ENCODE peak calls at places on chromosomes 7 and 10, in seven cellular contexts. One of them, this sample, is unnamed.
A peak's percentile ranks its signal among the peaks of the same experiment; 100 is the strongest.

GRCh38 chr10:24444337-24444736 is 235.4 kb downstream of the KIAA1217 start:
- DNase-seq in A549: no peak
- DNase-seq in HCT116: no peak
- DNase-seq in SK-N-SH: no peak
- DNase-seq in HepG2: no peak
- DNase-seq in GM12878: no peak
- DNase-seq in K562: no peak
- DNase-seq in this sample: peak; percentile 62

GRCh38 chr7:120733143-120733542 is 124.8 kb downstream of the TSPAN12 start:
- DNase-seq in A549: peak; percentile 55
- DNase-seq in HCT116: peak; percentile 10
- DNase-seq in SK-N-SH: no peak
- DNase-seq in HepG2: no peak
- DNase-seq in GM12878: no peak
- DNase-seq in K562: no peak
- DNase-seq in this sample: no peak

GRCh38 chr7:54915870-54916598 is 102.8 kb upstream of the EGFR start:
- DNase-seq in A549: no peak
- DNase-seq in HCT116: no peak
- DNase-seq in SK-N-SH: no peak
- DNase-seq in HepG2: no peak
- DNase-seq in GM12878: no peak
- DNase-seq in K562: no peak
- DNase-seq in this sample: no peak

GRCh38 chr7:86939197-86939814 is 120.1 kb downstream of the ELAPOR2 start:
- DNase-seq in A549: peak; percentile 72
- DNase-seq in HCT116: peak; percentile 68
- DNase-seq in SK-N-SH: peak; percentile 36
- DNase-seq in HepG2: peak; percentile 67
- DNase-seq in GM12878: peak; percentile 40
- DNase-seq in K562: peak; percentile 33
- DNase-seq in this sample: peak; percentile 64

GRCh38 chr7:78090616-78091015 is 292.0 kb downstream of the PHTF2 start:
- DNase-seq in A549: peak; percentile 7
- DNase-seq in HCT116: no peak
- DNase-seq in SK-N-SH: no peak
- DNase-seq in HepG2: no peak
- DNase-seq in GM12878: no peak
- DNase-seq in K562: no peak
- DNase-seq in this sample: no peak

GRCh38 chr10:33381897-33382578 is 47.6 kb upstream of the NRP1 start:
- DNase-seq in A549: no peak
- DNase-seq in HCT116: no peak
- DNase-seq in SK-N-SH: peak; percentile 27
- DNase-seq in HepG2: peak; percentile 35
- DNase-seq in GM12878: no peak
- DNase-seq in K562: no peak
- DNase-seq in this sample: no peak

GRCh38 chr7:15305002-15305600 is 256.7 kb downstream of the AGMO start:
- DNase-seq in A549: peak; percentile 63
- DNase-seq in HCT116: peak; percentile 33
- DNase-seq in SK-N-SH: peak; percentile 36
- DNase-seq in HepG2: peak; percentile 33
- DNase-seq in GM12878: no peak
- DNase-seq in K562: peak; percentile 19
- DNase-seq in this sample: peak; percentile 50

GRCh38 chr10:126350216-126350992 is 37.9 kb downstream of the ADAM12 start:
- DNase-seq in A549: peak; percentile 55
- DNase-seq in HCT116: peak; percentile 8
- DNase-seq in SK-N-SH: peak; percentile 58
- DNase-seq in HepG2: no peak
- DNase-seq in GM12878: no peak
- DNase-seq in K562: no peak
- DNase-seq in this sample: no peak

GRCh38 chr7:155277385-155277994 is 20.2 kb upstream of the INSIG1 start:
- DNase-seq in A549: no peak
- DNase-seq in HCT116: no peak
- DNase-seq in SK-N-SH: no peak
- DNase-seq in HepG2: no peak
- DNase-seq in GM12878: no peak
- DNase-seq in K562: no peak
- DNase-seq in this sample: no peak

GRCh38 chr7:55147101-55147500 is 128.3 kb downstream of the EGFR start:
- DNase-seq in A549: no peak
- DNase-seq in HCT116: no peak
- DNase-seq in SK-N-SH: no peak
- DNase-seq in HepG2: no peak
- DNase-seq in GM12878: no peak
- DNase-seq in K562: no peak
- DNase-seq in this sample: no peak

GRCh38 chr10:94680544-94680943 is 3.0 kb upstream of the CYP2C18 start:
- DNase-seq in A549: peak; percentile 90
- DNase-seq in HCT116: no peak
- DNase-seq in SK-N-SH: no peak
- DNase-seq in HepG2: peak; percentile 87
- DNase-seq in GM12878: no peak
- DNase-seq in K562: no peak
- DNase-seq in this sample: no peak

GRCh38 chr7:33979300-33979806 is 74.0 kb downstream of the BMPER start:
- DNase-seq in A549: no peak
- DNase-seq in HCT116: no peak
- DNase-seq in SK-N-SH: no peak
- DNase-seq in HepG2: no peak
- DNase-seq in GM12878: no peak
- DNase-seq in K562: no peak
- DNase-seq in this sample: no peak

GRCh38 chr7:33981221-33981620 is 75.9 kb downstream of the BMPER start:
- DNase-seq in A549: no peak
- DNase-seq in HCT116: no peak
- DNase-seq in SK-N-SH: no peak
- DNase-seq in HepG2: no peak
- DNase-seq in GM12878: no peak
- DNase-seq in K562: no peak
- DNase-seq in this sample: no peak

GRCh38 chr7:33981686-33982424 is 76.5 kb downstream of the BMPER start:
- DNase-seq in A549: no peak
- DNase-seq in HCT116: no peak
- DNase-seq in SK-N-SH: no peak
- DNase-seq in HepG2: no peak
- DNase-seq in GM12878: no peak
- DNase-seq in K562: no peak
- DNase-seq in this sample: no peak

GRCh38 chr7:33979807-33980355 is 74.5 kb downstream of the BMPER start:
- DNase-seq in A549: peak; percentile 89
- DNase-seq in HCT116: no peak
- DNase-seq in SK-N-SH: no peak
- DNase-seq in HepG2: peak; percentile 5
- DNase-seq in GM12878: no peak
- DNase-seq in K562: no peak
- DNase-seq in this sample: no peak

GRCh38 chr7:33982425-33982786 is 77.1 kb downstream of the BMPER start:
- DNase-seq in A549: peak; percentile 67
- DNase-seq in HCT116: peak; percentile 33
- DNase-seq in SK-N-SH: no peak
- DNase-seq in HepG2: no peak
- DNase-seq in GM12878: no peak
- DNase-seq in K562: no peak
- DNase-seq in this sample: peak; percentile 18
- TF ChIP-seq MAX in A549: no peak
- TF ChIP-seq MAX in HCT116: no peak
- TF ChIP-seq MAX in SK-N-SH: peak; percentile 30
- TF ChIP-seq MAX in HepG2: no peak
- TF ChIP-seq MAX in GM12878: no peak
- TF ChIP-seq MAX in K562: no peak
- TF ChIP-seq MAX in this sample: no peak

GRCh38 chr7:145582742-145583303 is 533.8 kb upstream of the CNTNAP2 start:
- DNase-seq in A549: no peak
- DNase-seq in HCT116: no peak
- DNase-seq in SK-N-SH: no peak
- DNase-seq in HepG2: no peak
- DNase-seq in GM12878: no peak
- DNase-seq in K562: no peak
- DNase-seq in this sample: no peak
- H3K4me3 ChIP-seq in A549: no peak overlapping the region
- H3K4me3 ChIP-seq in HCT116: no peak overlapping the region
- H3K4me3 ChIP-seq in SK-N-SH: no peak overlapping the region
- H3K4me3 ChIP-seq in HepG2: no peak overlapping the region
- H3K4me3 ChIP-seq in GM12878: no peak overlapping the region
- H3K4me3 ChIP-seq in K562: no peak overlapping the region
- H3K4me3 ChIP-seq in this sample: no peak overlapping the region

DNA sequence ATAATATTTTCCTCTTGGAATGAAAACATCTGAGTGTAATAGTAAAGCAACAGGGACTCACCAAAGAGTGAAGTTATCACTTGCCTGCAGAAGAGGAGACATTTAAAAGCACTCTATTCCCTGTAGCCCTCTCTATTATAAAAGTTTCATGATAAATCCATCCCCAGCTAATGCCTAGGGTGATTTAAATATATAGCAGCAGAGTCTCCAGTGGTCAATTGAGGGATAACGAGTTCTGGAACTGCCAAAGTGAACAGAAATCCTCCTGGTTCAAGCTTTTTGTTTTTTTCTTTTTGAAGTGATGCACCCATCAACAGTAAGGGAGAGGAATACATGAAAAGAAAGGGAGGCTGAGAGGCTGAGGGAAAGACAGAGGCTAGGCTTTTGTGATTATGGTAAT is 87.3 kb downstream of the EVX1 start:
- DNase-seq in A549: no peak
- DNase-seq in HCT116: no peak
- DNase-seq in SK-N-SH: peak; percentile 6
- DNase-seq in HepG2: no peak
- DNase-seq in GM12878: no peak
- DNase-seq in K562: no peak
- DNase-seq in this sample: no peak
- TF ChIP-seq CTCF in A549: no peak
- TF ChIP-seq CTCF in HCT116: peak; percentile 21
- TF ChIP-seq CTCF in SK-N-SH: no peak
- TF ChIP-seq CTCF in HepG2: no peak
- TF ChIP-seq CTCF in GM12878: no peak
- TF ChIP-seq CTCF in K562: no peak
- TF ChIP-seq CTCF in this sample: peak; percentile 28

GRCh38 chr7:30249986-30250774 is 34.2 kb upstream of the ZNRF2 start:
- DNase-seq in A549: no peak
- DNase-seq in HCT116: no peak
- DNase-seq in SK-N-SH: no peak
- DNase-seq in HepG2: no peak
- DNase-seq in GM12878: no peak
- DNase-seq in K562: no peak
- DNase-seq in this sample: no peak
- TF ChIP-seq MAX in A549: no peak
- TF ChIP-seq MAX in HCT116: no peak
- TF ChIP-seq MAX in SK-N-SH: no peak
- TF ChIP-seq MAX in HepG2: no peak
- TF ChIP-seq MAX in GM12878: no peak
- TF ChIP-seq MAX in K562: no peak
- TF ChIP-seq MAX in this sample: no peak

GRCh38 chr7:5356751-5357119 is 66.9 kb downstream of the TNRC18 start:
- DNase-seq in A549: no peak
- DNase-seq in HCT116: no peak
- DNase-seq in SK-N-SH: no peak
- DNase-seq in HepG2: no peak
- DNase-seq in GM12878: no peak
- DNase-seq in K562: no peak
- DNase-seq in this sample: no peak

GRCh38 chr7:5351508-5352265 is 68.9 kb downstream of the SLC29A4 start:
- DNase-seq in A549: no peak
- DNase-seq in HCT116: no peak
- DNase-seq in SK-N-SH: no peak
- DNase-seq in HepG2: no peak
- DNase-seq in GM12878: no peak
- DNase-seq in K562: no peak
- DNase-seq in this sample: no peak

GRCh38 chr7:5357951-5358350 is 65.7 kb downstream of the TNRC18 start:
- DNase-seq in A549: no peak
- DNase-seq in HCT116: no peak
- DNase-seq in SK-N-SH: no peak
- DNase-seq in HepG2: no peak
- DNase-seq in GM12878: no peak
- DNase-seq in K562: no peak
- DNase-seq in this sample: no peak

GRCh38 chr7:5352440-5353010 is 69.8 kb downstream of the SLC29A4 start:
- DNase-seq in A549: no peak
- DNase-seq in HCT116: no peak
- DNase-seq in SK-N-SH: no peak
- DNase-seq in HepG2: no peak
- DNase-seq in GM12878: no peak
- DNase-seq in K562: no peak
- DNase-seq in this sample: no peak

DNA sequence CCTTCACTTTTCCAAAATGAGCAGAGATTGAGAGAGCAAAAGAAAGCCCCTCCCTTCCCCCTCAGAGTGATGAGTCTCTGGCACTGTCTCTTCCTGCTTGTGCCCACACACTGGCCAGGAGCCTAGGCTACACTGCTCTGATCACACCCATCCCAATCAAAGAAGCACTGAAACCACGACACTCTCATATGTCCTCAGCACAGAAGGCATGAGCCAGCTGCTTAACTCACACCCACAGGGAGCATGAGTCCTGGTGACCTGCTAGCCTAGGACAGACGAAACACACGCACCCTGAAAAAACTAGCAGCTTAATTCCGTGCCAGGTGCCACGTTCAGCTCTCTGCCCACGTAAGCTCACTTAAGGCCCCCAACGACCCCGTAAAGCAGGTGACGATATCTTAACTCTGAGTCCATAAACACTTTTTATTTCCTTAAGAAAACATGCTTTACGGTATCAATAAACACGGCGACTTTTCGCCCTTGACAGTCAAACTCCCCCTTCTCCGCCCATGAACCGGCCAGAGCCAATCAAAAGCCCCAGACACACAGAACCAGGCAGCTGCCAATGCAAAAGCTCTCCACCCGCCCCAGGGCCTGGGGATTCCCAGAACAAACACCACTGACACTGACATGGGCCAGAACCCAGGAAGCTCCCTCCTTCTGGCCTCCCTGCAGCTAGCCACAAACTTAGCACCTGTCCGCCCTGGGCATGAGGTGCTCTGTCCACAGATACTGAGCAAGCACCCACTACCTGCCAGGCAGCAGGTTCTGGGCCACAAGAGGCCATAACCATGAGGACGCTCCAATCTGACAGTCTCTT is 69.0 kb downstream of the TNRC18 start:
- DNase-seq in A549: no peak
- DNase-seq in HCT116: no peak
- DNase-seq in SK-N-SH: peak; percentile 99
- DNase-seq in HepG2: no peak
- DNase-seq in GM12878: no peak
- DNase-seq in K562: no peak
- DNase-seq in this sample: no peak
- H3K4me3 ChIP-seq in A549: no peak overlapping the region
- H3K4me3 ChIP-seq in HCT116: no peak overlapping the region
- H3K4me3 ChIP-seq in SK-N-SH: no peak overlapping the region
- H3K4me3 ChIP-seq in HepG2: no peak overlapping the region
- H3K4me3 ChIP-seq in GM12878: no peak overlapping the region
- H3K4me3 ChIP-seq in K562: no peak overlapping the region
- H3K4me3 ChIP-seq in this sample: no peak overlapping the region

This sample was measured in NB4.